ENCODE peak calls at places on chromosomes 12 and 14, in six cellular contexts. M is stimulated activated CD4-positive, alpha-beta T cell treated with anti-CD3 and anti-CD28 coated beads, Interleukin-1b, Interleukin-23, amount 100 ng/mL, for 24 hours; W is C1 segment of cervical spinal cord; Y is aorta; A is Caki2; B is HTR-8/SVneo. J is an unnamed sample.

GRCh38 chr12:111404362-111405148 is 1.2 kb upstream of the SH2B3 start:
- DNase-seq in M (peak), W (no peak), Y (no peak), A (peak), B (no peak), J (peak)

GRCh38 chr12:8773456-8773855 is 49.0 kb upstream of the A2ML1 start:
- DNase-seq in M (no peak), W (peak), Y (peak), A (no peak), B (no peak), J (no peak)

GRCh38 chr14:34678306-34678705 is 36.1 kb downstream of the CFL2 start:
- DNase-seq in M (no peak), W (no peak), Y (no peak), A (no peak), B (no peak), J (peak)

GRCh38 chr14:104140463-104141331 is 2.3 kb downstream of the KIF26A start:
- DNase-seq in M (no peak), W (no peak), Y (peak), A (no peak), B (no peak), J (no peak)

GRCh38 chr12:122081697-122082221 is 3.2 kb downstream of the MLXIP start:
- DNase-seq in M (no peak), W (no peak), Y (peak), A (no peak), B (no peak), J (peak)

GRCh38 chr14:50339178-50339804 is 27.2 kb downstream of the DMAC2L start:
- DNase-seq in M (no peak), W (no peak), Y (no peak), A (no peak), B (no peak), J (no peak)

GRCh38 chr12:124002021-124002640 is 29.1 kb downstream of the ZNF664 start:
- DNase-seq in M (no peak), W (no peak), Y (no peak), A (no peak), B (no peak), J (no peak)

GRCh38 chr14:100819829-100820475 is 6.0 kb upstream of the MEG3 start:
- DNase-seq in M (no peak), W (no peak), Y (peak), A (no peak), B (no peak), J (no peak)

GRCh38 chr14:24351517-24351916 is 11.7 kb upstream of the RIPK3 start:
- DNase-seq in M (no peak), W (no peak), Y (peak), A (no peak), B (no peak), J (peak)

GRCh38 chr12:3178671-3179413 is 101.7 kb downstream of the TSPAN9 start:
- DNase-seq in M (no peak), W (no peak), Y (peak), A (no peak), B (no peak), J (no peak)

GRCh38 chr14:26621807-26622560 is 24.2 kb upstream of the NOVA1 start:
- DNase-seq in M (no peak), W (no peak), Y (no peak), A (no peak), B (no peak), J (no peak)

GRCh38 chr12:7695159-7695930 is at the start of gene GDF3:
- DNase-seq in M (no peak), W (no peak), Y (peak), A (no peak), B (no peak), J (peak)

GRCh38 chr12:90333939-90334338 is 621.0 kb downstream of the CCER1 start:
- DNase-seq in M (no peak), W (no peak), Y (no peak), A (peak), B (no peak), J (peak)

GRCh38 chr12:54442071-54442470 is 23.0 kb upstream of the ITGA5 start:
- DNase-seq in M (no peak), W (no peak), Y (no peak), A (no peak), B (no peak), J (no peak)

GRCh38 chr12:19125325-19125724 is 4.2 kb upstream of the PLEKHA5 start:
- DNase-seq in M (no peak), W (no peak), Y (no peak), A (no peak), B (no peak), J (peak)

GRCh38 chr12:79402626-79403025 is 288.1 kb downstream of the PAWR start:
- DNase-seq in M (no peak), W (no peak), Y (no peak), A (no peak), B (no peak), J (no peak)

GRCh38 chr14:51500776-51501175 is 150.9 kb upstream of the FRMD6 start:
- DNase-seq in M (no peak), W (no peak), Y (no peak), A (no peak), B (no peak), J (peak)

GRCh38 chr12:51009038-51009437 is 17.1 kb downstream of the SLC11A2 start:
- DNase-seq in M (peak), W (peak), Y (peak), A (no peak), B (no peak), J (no peak)

GRCh38 chr14:24909523-24910302 is 140.2 kb downstream of the STXBP6 start:
- DNase-seq in M (no peak), W (no peak), Y (no peak), A (no peak), B (no peak), J (no peak)

GRCh38 chr12:120980800-120981368 is 2.5 kb downstream of the HNF1A start:
- DNase-seq in M (no peak), W (no peak), Y (no peak), A (peak), B (no peak), J (no peak)

GRCh38 chr12:124837958-124838803 is 25.5 kb downstream of the SCARB1 start:
- DNase-seq in M (no peak), W (peak), Y (peak), A (peak), B (peak), J (peak)

GRCh38 chr12:126554599-126554998 is 1489.4 kb downstream of the AACS start:
- DNase-seq in M (no peak), W (no peak), Y (no peak), A (no peak), B (no peak), J (no peak)

GRCh38 chr12:2640709-2641108 is 154.1 kb upstream of the FKBP4 start:
- DNase-seq in M (no peak), W (no peak), Y (peak), A (peak), B (peak), J (peak)

GRCh38 chr12:54024127-54024526 is 4.1 kb upstream of the HOXC6 start:
- DNase-seq in M (no peak), W (no peak), Y (no peak), A (no peak), B (no peak), J (no peak)

GRCh38 chr14:76133103-76133502 is 18.6 kb upstream of the GPATCH2L start:
- DNase-seq in M (no peak), W (no peak), Y (no peak), A (peak), B (peak), J (peak)

GRCh38 chr12:110733089-110733715 is 9.5 kb downstream of the PPP1CC start:
- DNase-seq in M (no peak), W (peak), Y (no peak), A (no peak), B (no peak), J (peak)

GRCh38 chr14:34501997-34502396 is 37.5 kb downstream of the EAPP start:
- DNase-seq in M (no peak), W (no peak), Y (no peak), A (no peak), B (no peak), J (peak)

GRCh38 chr12:41368006-41368405 is 179.9 kb downstream of the PDZRN4 start:
- DNase-seq in M (no peak), W (no peak), Y (no peak), A (no peak), B (no peak), J (peak)

GRCh38 chr12:3752741-3753486 is at the start of gene CRACR2A:
- DNase-seq in M (peak), W (no peak), Y (peak), A (no peak), B (peak), J (peak)

GRCh38 chr14:76514599-76514998 is 138.7 kb downstream of the ESRRB start:
- DNase-seq in M (no peak), W (no peak), Y (no peak), A (no peak), B (peak), J (peak)

GRCh38 chr12:79373896-79374499 is 316.8 kb downstream of the PAWR start:
- DNase-seq in M (peak), W (peak), Y (no peak), A (peak), B (peak), J (peak)

GRCh38 chr12:108975024-108975593 is 45.8 kb downstream of the SVOP start:
- DNase-seq in M (no peak), W (no peak), Y (no peak), A (no peak), B (no peak), J (no peak)

GRCh38 chr14:56333361-56334279 is 215.4 kb downstream of the PELI2 start:
- DNase-seq in M (no peak), W (no peak), Y (no peak), A (peak), B (peak), J (peak)

GRCh38 chr12:127145929-127146789 is 1120.8 kb upstream of the TMEM132C start:
- DNase-seq in M (peak), W (peak), Y (peak), A (no peak), B (peak), J (no peak)

GRCh38 chr14:75125617-75126016 is 1.2 kb downstream of the NEK9 start:
- DNase-seq in M (no peak), W (no peak), Y (no peak), A (no peak), B (peak), J (peak)

GRCh38 chr12:46786774-46787173 is 39.0 kb downstream of the SLC38A4 start:
- DNase-seq in M (no peak), W (no peak), Y (no peak), A (no peak), B (peak), J (peak)

GRCh38 chr12:109710747-109711595 is 2.7 kb upstream of the FAM222A start:
- DNase-seq in M (no peak), W (no peak), Y (no peak), A (peak), B (no peak), J (no peak)

GRCh38 chr12:26939192-26939832 is 1.0 kb downstream of the FGFR1OP2 start:
- DNase-seq in M (no peak), W (peak), Y (no peak), A (no peak), B (no peak), J (peak)

GRCh38 chr12:93978553-93978952 is 169.8 kb upstream of the PLXNC1 start:
- DNase-seq in M (no peak), W (no peak), Y (no peak), A (no peak), B (no peak), J (no peak)

J was measured in dermis blood vessel endothelial cell.